ENCODE peak calls at places on chromosomes 5 and 9, in six cellular contexts. R is SIG-M5; F is stimulated activated CD8-positive, alpha-beta memory T cell treated with anti-CD3 and anti-CD28 coated beads, Interleukin-2, amount 100 ng/mL, for 1 hour; S is NAMALWA; J is dorsolateral prefrontal cortex; V is 8988T. M is an unnamed sample.

GRCh38 chr9:90894956-90895687 is 93.5 kb downstream of the SYK start:
- DNase-seq in R (no peak), F (no peak), V (peak), S (peak), J (no peak), M (no peak)

GRCh38 chr9:106120096-106120495 is 425.8 kb downstream of the TMEM38B start:
- DNase-seq in J (no peak), R (no peak), S (no peak), F (no peak), V (no peak), M (no peak)

GRCh38 chr9:129773262-129774048 is 20.6 kb upstream of the PTGES start:
- DNase-seq in R (no peak), V (no peak), F (no peak), J (no peak), S (no peak), M (no peak)

GRCh38 chr5:148107608-148108007 is 43.8 kb downstream of the SPINK5 start:
- DNase-seq in R (no peak), S (no peak), V (no peak), J (no peak), F (no peak), M (no peak)

GRCh38 chr9:112094948-112095779 is 79.9 kb downstream of the SUSD1 start:
- DNase-seq in J (no peak), R (no peak), F (no peak), S (no peak), V (no peak), M (no peak)

GRCh38 chr5:16727937-16728336 is 111.1 kb upstream of the RETREG1 start:
- DNase-seq in R (no peak), V (no peak), F (no peak), J (no peak), S (peak), M (no peak)

GRCh38 chr5:24816206-24816605 is 171.4 kb upstream of the CDH10 start:
- DNase-seq in J (no peak), F (no peak), R (no peak), V (no peak), S (no peak), M (no peak)

GRCh38 chr9:127177221-127177620 is 54.8 kb upstream of the ANGPTL2 start:
- DNase-seq in F (no peak), S (no peak), J (no peak), V (no peak), R (no peak), M (no peak)

GRCh38 chr5:13704401-13704800 is 240.1 kb downstream of the DNAH5 start:
- DNase-seq in F (no peak), S (no peak), J (no peak), R (no peak), V (no peak), M (no peak)

GRCh38 chr5:169850407-169850806 is 129.9 kb downstream of the INSYN2B start:
- DNase-seq in F (no peak), J (no peak), R (no peak), S (peak), V (no peak), M (no peak)

GRCh38 chr9:79798450-79798849 is 226.7 kb downstream of the TLE4 start:
- DNase-seq in S (no peak), V (no peak), J (no peak), F (no peak), R (no peak), M (no peak)

GRCh38 chr5:173926359-173926758 is 38.2 kb downstream of the CPEB4 start:
- DNase-seq in S (no peak), V (no peak), J (no peak), R (no peak), F (no peak), M (no peak)

GRCh38 chr5:73558950-73559349 is 6.5 kb downstream of the ANKRA2 start:
- DNase-seq in R (no peak), F (no peak), S (peak), J (no peak), V (no peak), M (no peak)

GRCh38 chr9:16784002-16784401 is 86.5 kb downstream of the BNC2 start:
- DNase-seq in V (no peak), R (no peak), J (no peak), S (no peak), F (no peak), M (no peak)

GRCh38 chr5:157197088-157197487 is 16.4 kb downstream of the ITK start:
- DNase-seq in S (no peak), F (no peak), R (no peak), J (no peak), V (no peak), M (no peak)

GRCh38 chr9:15416880-15417279 is 5.8 kb upstream of the SNAPC3 start:
- DNase-seq in S (peak), V (no peak), R (no peak), J (no peak), F (no peak), M (peak)

GRCh38 chr9:116234091-116234490 is 80.5 kb downstream of the PAPPA start:
- DNase-seq in J (no peak), S (no peak), V (peak), R (no peak), F (no peak), M (peak)

GRCh38 chr9:138070815-138071214 is 193.2 kb downstream of the CACNA1B start:
- DNase-seq in J (no peak), S (no peak), R (no peak), V (peak), F (no peak), M (peak)

GRCh38 chr5:34570721-34571379 is 85.3 kb upstream of the RAI14 start:
- DNase-seq in F (no peak), V (no peak), R (no peak), S (no peak), J (no peak), M (no peak)

GRCh38 chr9:35406183-35406959 is 83.5 kb upstream of the RUSC2 start:
- DNase-seq in J (no peak), S (no peak), R (no peak), F (no peak), V (no peak), M (peak)

GRCh38 chr9:88110026-88110425 is 28.2 kb downstream of the SPATA31C2 start:
- DNase-seq in R (no peak), S (no peak), V (no peak), F (no peak), J (no peak), M (no peak)

GRCh38 chr9:110031511-110032173 is 176.3 kb downstream of the C9orf152 start:
- DNase-seq in S (no peak), V (no peak), F (no peak), R (no peak), J (no peak), M (no peak)

GRCh38 chr9:34084562-34084961 is 35.9 kb upstream of the UBAP2 start:
- DNase-seq in R (no peak), S (no peak), J (peak), F (no peak), V (no peak), M (no peak)

GRCh38 chr5:107456281-107456715 is 214.4 kb downstream of the EFNA5 start:
- DNase-seq in V (no peak), F (no peak), S (peak), J (no peak), R (no peak), M (no peak)

GRCh38 chr5:55027589-55027988 is 3.5 kb downstream of the GZMK start:
- DNase-seq in S (no peak), F (no peak), J (no peak), V (no peak), R (no peak), M (no peak)

GRCh38 chr9:89592963-89593775 is 11.6 kb upstream of the GADD45G start:
- DNase-seq in S (no peak), J (no peak), R (no peak), F (no peak), V (no peak), M (peak)

GRCh38 chr5:100799166-100799565 is 103.9 kb downstream of the ST8SIA4 start:
- DNase-seq in J (no peak), F (no peak), S (no peak), V (no peak), R (no peak), M (no peak)

GRCh38 chr5:78956901-78957300 is 28.2 kb downstream of the ARSB start:
- DNase-seq in J (no peak), R (no peak), S (no peak), F (no peak), V (no peak), M (no peak)

GRCh38 chr9:126784401-126784800 is 20.4 kb upstream of the ZBTB43 start:
- DNase-seq in J (no peak), V (no peak), R (no peak), S (no peak), F (no peak), M (no peak)

GRCh38 chr5:177598477-177598876 is 1.5 kb upstream of the B4GALT7 start:
- DNase-seq in F (no peak), V (no peak), J (no peak), S (no peak), R (no peak), M (no peak)

GRCh38 chr9:108386859-108387384 is 468.9 kb downstream of the ACTL7B start:
- DNase-seq in R (no peak), F (no peak), S (no peak), V (no peak), J (no peak), M (no peak)

M was measured in H1.